ENCODE peak calls at places on chromosomes 4 and X, in seven cellular contexts. V is stimulated activated CD8-positive, alpha-beta memory T cell treated with anti-CD3 and anti-CD28 coated beads, Interleukin-12 subunit alpha, Interleukin-12 subunit beta, amount 100 ng/mL, for 4 hours; O is D341Med; C is B cell; F is left colon; B is left cardiac atrium; N is Jurkat, Clone E6-1. A is an unnamed sample.

GRCh38 chr4:110498420-110498819 is 22.5 kb downstream of the ENPEP start:
- DNase-seq in C (no peak), O (no peak), V (no peak), F (no peak), B (no peak), N (no peak), A (no peak)

GRCh38 chrX:154014429-154015380 is 5.0 kb downstream of the IRAK1 start:
- DNase-seq in F (no peak), V (no peak), B (no peak), O (no peak), C (no peak), N (no peak), A (no peak)

GRCh38 chrX:76987381-76987780 is 459.8 kb upstream of the FGF16 start:
- DNase-seq in N (no peak), O (peak; percentile 34), B (no peak), C (no peak), F (no peak), V (no peak), A (peak; percentile 18)

GRCh38 chr4:89379541-89380035 is 72.0 kb upstream of the GPRIN3 start:
- DNase-seq in V (no peak), C (no peak), O (no peak), N (no peak), B (no peak), F (no peak), A (no peak)

GRCh38 chr4:101238706-101239105 is 108.6 kb downstream of the PPP3CA start:
- DNase-seq in N (no peak), B (no peak), V (no peak), F (no peak), O (no peak), C (no peak), A (no peak)

GRCh38 chrX:45322382-45322781 is 121.7 kb upstream of the DIPK2B start:
- DNase-seq in B (peak; percentile 16), C (peak; percentile 3), V (no peak), O (no peak), F (peak; percentile 22), N (peak; percentile 6), A (peak; percentile 18)

GRCh38 chrX:72255864-72256263 is 17.0 kb upstream of the ERCC6L start:
- DNase-seq in V (no peak), N (no peak), O (no peak), C (no peak), F (no peak), B (no peak), A (no peak)

GRCh38 chrX:44873415-44874270 is 655 bp downstream of the KDM6A start:
- DNase-seq in C (peak; percentile 77), O (peak; percentile 49), N (no peak), F (peak; percentile 77), V (no peak), B (peak; percentile 78), A (peak; percentile 60)

GRCh38 chr4:110816367-110816766 is 193.5 kb upstream of the PITX2 start:
- DNase-seq in B (no peak), O (no peak), V (no peak), C (no peak), N (no peak), F (no peak), A (no peak)